ENCODE peak calls at places on chromosomes 5 and 9, in six cellular contexts. U, B, S, C, K and Y are unnamed samples.

GRCh38 chr5:76754765-76755164 is 38.8 kb downstream of the F2R start:
- DNase-seq in B (no peak), K (no peak), C (no peak), U (no peak), S (no peak), Y (no peak)

GRCh38 chr9:79682076-79682736 is 110.4 kb downstream of the TLE4 start:
- DNase-seq in S (no peak), U (no peak), K (no peak), C (no peak), B (no peak), Y (no peak)

GRCh38 chr9:71761938-71762353 is 6.4 kb downstream of the CEMIP2 start:
- DNase-seq in K (peak), U (no peak), S (no peak), B (no peak), C (no peak), Y (no peak)

GRCh38 chr5:34656001-34656699 is at the start of gene RAI14:
- DNase-seq in S (peak), U (peak), K (peak), B (peak), C (peak), Y (no peak)

GRCh38 chr5:102561894-102562760 is 63.3 kb upstream of the SLCO6A1 start:
- DNase-seq in K (peak), B (no peak), U (no peak), S (peak), C (peak), Y (peak)

GRCh38 chr5:38827525-38827924 is 18.3 kb upstream of the OSMR start:
- DNase-seq in C (no peak), B (no peak), U (no peak), S (no peak), K (peak), Y (peak)

GRCh38 chr9:126773004-126773607 is 31.7 kb upstream of the ZBTB43 start:
- DNase-seq in K (peak), B (no peak), C (no peak), S (no peak), U (no peak), Y (peak)

GRCh38 chr9:69955536-69956355 is 87.9 kb upstream of the MAMDC2 start:
- DNase-seq in C (no peak), S (no peak), U (no peak), K (no peak), B (no peak), Y (no peak)

GRCh38 chr9:92609142-92609500 is 60.8 kb downstream of the IPPK start:
- DNase-seq in B (no peak), S (no peak), U (no peak), C (no peak), K (no peak), Y (no peak)
- H3K27ac ChIP-seq in B (no peak), S (peak), U (no peak), C (no peak), K (no peak), Y (no peak)

GRCh38 chr9:18611946-18612345 is 138.0 kb downstream of the ADAMTSL1 start:
- DNase-seq in S (no peak), C (no peak), K (no peak), U (no peak), B (no peak), Y (no peak)
- H3K27ac ChIP-seq in S (no peak), C (no peak), K (no peak), U (no peak), B (no peak), Y (no peak)

GRCh38 chr5:6195711-6196358 is 182.5 kb downstream of the MED10 start:
- DNase-seq in B (no peak), S (no peak), K (peak), C (no peak), U (no peak), Y (no peak)

GRCh38 chr5:6194261-6194875 is 184.0 kb downstream of the MED10 start:
- DNase-seq in U (no peak), C (no peak), S (no peak), K (no peak), B (no peak), Y (no peak)

GRCh38 chr5:6194906-6195612 is 183.3 kb downstream of the MED10 start:
- DNase-seq in K (no peak), B (no peak), S (no peak), U (no peak), C (no peak), Y (no peak)

GRCh38 chr5:6193315-6193714 is 185.0 kb downstream of the MED10 start:
- DNase-seq in U (no peak), C (no peak), B (no peak), K (peak), S (no peak), Y (no peak)

GRCh38 chr5:6197427-6197826 is 180.9 kb downstream of the MED10 start:
- DNase-seq in B (no peak), K (no peak), C (no peak), U (no peak), S (no peak), Y (no peak)
- H3K27ac ChIP-seq in B (no peak), K (no peak), C (no peak), U (no peak), S (no peak), Y (no peak)

DNA sequence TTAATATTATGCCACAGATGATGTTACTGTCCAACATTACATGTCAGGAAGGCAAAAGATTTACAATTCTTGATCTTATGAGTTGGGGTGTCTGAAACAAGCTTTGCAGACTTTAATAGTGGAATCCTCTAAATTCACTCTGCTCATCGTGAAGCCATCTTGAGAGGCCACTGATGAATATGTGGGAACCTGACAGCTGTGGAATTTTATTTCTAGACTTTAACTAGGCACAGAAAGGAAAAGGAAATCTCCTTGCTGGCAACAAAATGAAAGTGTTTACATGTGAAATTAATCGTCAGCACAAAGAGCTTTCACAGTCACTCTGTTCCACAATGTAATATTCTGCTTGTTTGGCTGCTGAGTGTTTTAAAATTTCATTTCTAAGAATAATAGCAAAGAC is 14.8 kb downstream of the NREP start:
- DNase-seq in B (no peak), S (no peak), U (no peak), C (no peak), K (no peak), Y (no peak)
- H3K27ac ChIP-seq in B (no peak), S (peak), U (no peak), C (no peak), K (peak), Y (peak)